ENCODE peak calls at places on chromosomes 16 and 17, in six cellular contexts. I is pancreas, Z is BE2C, T is neural progenitor cell, D is A549, Y is left ventricle myocardium inferior. R is an unnamed sample.
A peak's percentile ranks its signal among the peaks of the same experiment; 100 is the strongest.

GRCh38 chr16:88415381-88416323 is 32.9 kb downstream of the ZNF469 start:
- DNase-seq in T (no peak), Z (no peak), D (no peak), I (no peak), Y (no peak), R (no peak)

GRCh38 chr16:56936950-56937349 is 5.0 kb downstream of the HERPUD1 start:
- DNase-seq in Y (no peak), D (no peak), T (no peak), I (no peak), Z (no peak), R (no peak)

GRCh38 chr16:4307215-4308037 is 8.4 kb upstream of the GLIS2 start:
- DNase-seq in D (peak; percentile 96), Y (peak; percentile 94), I (peak; percentile 94), Z (peak; percentile 97), T (peak; percentile 97), R (peak; percentile 98)

GRCh38 chr17:75661531-75661930 is 5.4 kb downstream of the RECQL5 start:
- DNase-seq in T (no peak), I (no peak), Y (no peak), D (no peak), Z (no peak), R (no peak)

GRCh38 chr17:6856054-6856453 is 24.5 kb upstream of the TEKT1 start:
- DNase-seq in I (no peak), T (no peak), D (no peak), Y (no peak), Z (no peak), R (no peak)

GRCh38 chr16:84302111-84302954 is 7.7 kb downstream of the WFDC1 start:
- DNase-seq in Y (no peak), T (no peak), D (no peak), I (no peak), Z (no peak), R (no peak)

GRCh38 chr16:27511657-27512056 is 38.1 kb downstream of the GTF3C1 start:
- DNase-seq in T (no peak), D (no peak), I (no peak), Z (no peak), Y (peak; percentile 67), R (no peak)

GRCh38 chr16:49350265-49351103 is 23.1 kb upstream of the C16orf78 start:
- DNase-seq in D (peak; percentile 41), T (peak; percentile 73), Y (peak; percentile 52), Z (peak; percentile 65), I (peak; percentile 26), R (no peak)

GRCh38 chr16:46972429-46972970 is 974 bp downstream of the DNAJA2 start:
- DNase-seq in T (no peak), I (no peak), Z (no peak), Y (no peak), D (peak; percentile 28), R (no peak)

GRCh38 chr17:27531469-27531948 is 75.3 kb downstream of the KSR1 start:
- DNase-seq in Y (no peak), D (no peak), T (no peak), Z (no peak), I (no peak), R (no peak)

GRCh38 chr16:57534337-57534880 is 2.0 kb downstream of the CCDC102A start:
- DNase-seq in D (no peak), Y (no peak), I (no peak), Z (no peak), T (no peak), R (peak; percentile 15)

GRCh38 chr17:32302860-32303649 is 37.4 kb downstream of the RHBDL3 start:
- DNase-seq in Z (no peak), I (peak; percentile 27), Y (no peak), D (no peak), T (peak; percentile 88), R (no peak)

GRCh38 chr16:54750249-54750648 is 180.4 kb upstream of the IRX5 start:
- DNase-seq in Y (no peak), I (no peak), T (no peak), D (no peak), Z (no peak), R (no peak)

GRCh38 chr17:69967910-69968411 is 107.1 kb upstream of the KCNJ16 start:
- DNase-seq in D (no peak), I (no peak), Y (no peak), Z (no peak), T (no peak), R (no peak)

GRCh38 chr17:488993-489757 is 136.6 kb upstream of the RPH3AL start:
- DNase-seq in Z (no peak), Y (no peak), I (no peak), D (peak; percentile 86), T (peak; percentile 37), R (no peak)

GRCh38 chr16:88069397-88070168 is 118.3 kb downstream of the BANP start:
- DNase-seq in T (no peak), D (no peak), Y (no peak), Z (no peak), I (no peak), R (no peak)

GRCh38 chr17:72569193-72569946 is 448.6 kb downstream of the SOX9 start:
- DNase-seq in D (no peak), I (peak; percentile 29), Z (no peak), T (no peak), Y (no peak), R (no peak)

GRCh38 chr16:79605999-79606398 is 5.5 kb upstream of the MAF start:
- DNase-seq in D (peak; percentile 16), Z (no peak), Y (no peak), I (no peak), T (peak; percentile 35), R (peak; percentile 69)

GRCh38 chr17:79838541-79839274 is 532 bp downstream of the CBX4 start:
- DNase-seq in D (peak; percentile 70), T (peak; percentile 87), I (peak; percentile 65), Y (peak; percentile 44), Z (peak; percentile 61), R (no peak)

GRCh38 chr16:65202461-65202860 is 80.6 kb upstream of the CDH11 start:
- DNase-seq in D (no peak), I (no peak), Z (no peak), T (no peak), Y (no peak), R (no peak)

GRCh38 chr16:75109732-75110243 is 6.8 kb downstream of the LDHD start:
- DNase-seq in I (peak; percentile 43), D (no peak), Z (no peak), T (no peak), Y (peak; percentile 78), R (no peak)

GRCh38 chr17:21313320-21313719 is 28.8 kb downstream of the MAP2K3 start:
- DNase-seq in I (no peak), Y (no peak), D (no peak), T (no peak), Z (no peak), R (no peak)

DNA sequence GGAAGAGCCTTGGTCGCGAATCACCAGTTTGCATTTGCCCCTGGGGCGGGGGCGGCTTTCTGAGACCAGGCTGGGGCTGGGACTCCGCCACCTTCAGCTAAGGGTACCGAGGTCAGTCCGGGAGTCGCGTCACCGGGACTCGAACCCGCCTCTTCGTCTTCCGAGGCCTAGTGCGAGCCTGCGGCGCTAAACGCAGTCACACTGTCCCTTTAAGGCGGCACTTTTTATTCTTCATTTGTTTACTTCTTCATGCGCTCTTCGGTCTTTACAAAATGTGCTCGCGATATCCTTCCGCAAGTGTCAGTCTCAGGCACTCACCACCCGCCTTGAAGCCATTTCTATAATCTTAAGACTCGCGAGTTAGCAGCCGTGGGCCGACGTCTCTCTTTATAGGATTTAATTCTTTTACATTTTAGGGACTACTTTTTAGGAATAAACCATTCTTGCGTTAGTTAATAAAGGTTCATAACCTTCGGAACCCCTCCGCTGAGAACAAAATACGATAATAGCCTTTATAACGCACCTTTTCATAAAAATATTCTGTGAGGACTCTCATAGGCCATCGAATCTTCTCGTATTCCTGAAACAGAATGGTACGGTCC is 593 bp upstream of the HEXIM1 start:
- DNase-seq in I (peak; percentile 78), T (peak; percentile 93), D (peak; percentile 99), Y (peak; percentile 80), Z (peak; percentile 81), R (no peak)
- H3K9me3 ChIP-seq in I (no peaks in the 10 kb centered on the region), T (no peaks in the 10 kb centered on the region), D (no peaks in the 10 kb centered on the region), Y (no peaks in the 10 kb centered on the region), Z (no peaks in the 10 kb centered on the region), R (no peaks in the 10 kb centered on the region)

GRCh38 chr17:61201211-61201610 is 198.4 kb upstream of the TBX2 start:
- DNase-seq in T (no peak), D (peak; percentile 91), Z (no peak), Y (no peak), I (no peak), R (no peak)
- H3K4me3 ChIP-seq in T (no peak overlapping the region), D (peak overlapping the region; percentile 20), Z (no peak overlapping the region), Y (no peak overlapping the region), I (no peak overlapping the region), R (no peak overlapping the region)

GRCh38 chr17:47201168-47201567 is 8.0 kb upstream of the MYL4 start:
- DNase-seq in Y (no peak), D (no peak), Z (no peak), I (no peak), T (no peak), R (no peak)

GRCh38 chr17:47207143-47208067 is 1.7 kb upstream of the MYL4 start:
- DNase-seq in I (no peak), T (no peak), Y (no peak), D (no peak), Z (no peak), R (no peak)

GRCh38 chr17:47203984-47204721 is 5.0 kb upstream of the MYL4 start:
- DNase-seq in D (no peak), I (no peak), T (no peak), Y (no peak), Z (no peak), R (no peak)

GRCh38 chr17:47205419-47205963 is 3.7 kb upstream of the MYL4 start:
- DNase-seq in I (peak; percentile 45), T (no peak), Z (no peak), Y (peak; percentile 38), D (no peak), R (no peak)

DNA sequence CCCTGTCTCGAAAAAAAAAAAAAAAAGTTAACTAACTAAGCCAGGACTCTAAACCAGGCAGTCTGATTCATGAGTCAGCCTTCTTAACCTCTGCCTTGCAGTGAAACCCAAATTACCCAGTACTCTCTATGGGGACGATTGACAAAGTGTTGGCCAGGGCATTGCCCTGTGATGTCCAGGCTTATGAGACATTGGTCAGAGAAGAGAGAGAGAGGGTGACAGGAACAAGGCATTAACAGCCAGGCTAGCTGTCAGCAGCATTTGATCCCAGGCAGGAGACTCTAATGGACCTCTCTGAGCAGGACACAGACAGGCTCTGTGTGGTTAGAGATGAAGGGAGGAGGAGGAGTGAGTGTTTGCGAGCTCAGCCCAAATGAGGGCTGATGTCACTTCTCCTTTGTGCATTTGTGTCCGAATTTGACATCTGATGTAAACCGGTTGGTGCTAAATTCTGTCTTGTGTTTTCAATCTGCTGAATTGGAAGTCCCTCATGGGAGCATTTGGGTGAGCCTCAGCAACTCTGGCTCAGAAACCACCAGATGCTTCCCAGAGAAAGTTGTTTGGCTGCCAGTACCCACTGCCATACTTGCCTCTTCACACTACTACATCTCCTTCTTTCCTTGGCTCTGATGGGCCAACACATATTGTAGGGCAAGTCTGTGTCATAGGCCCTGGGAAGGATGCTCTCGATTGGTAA is 4.3 kb upstream of the MYL4 start:
- DNase-seq in I (no peak), Y (peak; percentile 34), D (no peak), Z (no peak), T (no peak), R (no peak)
- H3K4me1 ChIP-seq in I (peaks cover 6% of the 10 kb centered on the region), Y (peaks cover 41% of the 10 kb centered on the region), D (no peaks in the 10 kb centered on the region), Z (no peaks in the 10 kb centered on the region), T (peaks cover 12% of the 10 kb centered on the region), R (no peaks in the 10 kb centered on the region)

DNA sequence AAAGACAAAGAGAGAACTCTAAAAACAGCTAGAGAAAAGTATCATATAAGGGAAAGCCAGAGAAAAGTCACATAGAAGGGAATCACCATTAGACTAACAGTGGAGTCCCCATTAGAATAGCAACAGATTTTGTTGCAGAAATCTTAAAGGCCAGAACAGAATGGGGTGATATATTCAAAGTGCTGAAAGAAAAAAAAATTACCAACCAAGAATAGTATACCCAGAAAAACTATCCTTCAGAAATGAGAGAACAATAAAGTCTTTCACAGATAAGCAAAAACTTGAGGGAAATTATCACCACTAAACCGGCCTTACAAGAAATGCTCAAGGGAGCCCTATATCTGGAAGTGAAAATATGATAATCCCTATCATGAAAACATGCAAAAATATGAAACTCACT is 51.9 kb upstream of the NSRP1 start:
- DNase-seq in T (no peak), Z (no peak), D (no peak), Y (no peak), I (no peak), R (no peak)
- H3K9me3 ChIP-seq in T (peaks cover 20% of the 10 kb centered on the region), Z (no peaks in the 10 kb centered on the region), D (peaks cover 33% of the 10 kb centered on the region), Y (peaks cover 36% of the 10 kb centered on the region), I (no peaks in the 10 kb centered on the region), R (peaks cover 7% of the 10 kb centered on the region)